ENCODE peak calls at places on chromosomes 3 and 15, in eight cellular contexts. One of them, this sample, is unnamed.

GRCh38 chr3:32643354-32643753 is 41.6 kb upstream of the CNOT10 start:
- DNase-seq in H1: no peak
- DNase-seq in HepG2: no peak
- DNase-seq in SK-N-SH: no peak
- DNase-seq in PC-3: no peak
- DNase-seq in H9: no peak
- DNase-seq in K562: no peak
- DNase-seq in PC-9: no peak
- DNase-seq in this sample: no peak

GRCh38 chr3:3618624-3619023 is 180.6 kb upstream of the LRRN1 start:
- DNase-seq in H1: no peak
- DNase-seq in HepG2: no peak
- DNase-seq in SK-N-SH: no peak
- DNase-seq in PC-3: no peak
- DNase-seq in H9: no peak
- DNase-seq in K562: no peak
- DNase-seq in PC-9: no peak
- DNase-seq in this sample: no peak

GRCh38 chr3:54086639-54087405 is 35.5 kb upstream of the CACNA2D3 start:
- DNase-seq in H1: no peak
- DNase-seq in HepG2: no peak
- DNase-seq in SK-N-SH: no peak
- DNase-seq in PC-3: no peak
- DNase-seq in H9: no peak
- DNase-seq in K562: no peak
- DNase-seq in PC-9: no peak
- DNase-seq in this sample: no peak

GRCh38 chr3:141926929-141927328 is 50.5 kb downstream of the ATP1B3 start:
- DNase-seq in H1: no peak
- DNase-seq in HepG2: no peak
- DNase-seq in SK-N-SH: no peak
- DNase-seq in PC-3: no peak
- DNase-seq in H9: no peak
- DNase-seq in K562: no peak
- DNase-seq in PC-9: no peak
- DNase-seq in this sample: no peak

GRCh38 chr3:75906555-75907112 is 121.3 kb upstream of the ZNF717 start:
- DNase-seq in H1: peak; percentile 46
- DNase-seq in HepG2: no peak
- DNase-seq in SK-N-SH: peak; percentile 66
- DNase-seq in PC-3: no peak
- DNase-seq in H9: peak; percentile 88
- DNase-seq in K562: no peak
- DNase-seq in PC-9: no peak
- DNase-seq in this sample: peak; percentile 68

GRCh38 chr3:161915283-161915682 is 418.7 kb downstream of the OTOL1 start:
- DNase-seq in H1: no peak
- DNase-seq in HepG2: no peak
- DNase-seq in SK-N-SH: no peak
- DNase-seq in PC-3: no peak
- DNase-seq in H9: no peak
- DNase-seq in K562: no peak
- DNase-seq in PC-9: no peak
- DNase-seq in this sample: no peak

GRCh38 chr3:88149146-88149515 is 628 bp upstream of the C3orf38 start:
- DNase-seq in H1: no peak
- DNase-seq in HepG2: no peak
- DNase-seq in SK-N-SH: peak; percentile 47
- DNase-seq in PC-3: no peak
- DNase-seq in H9: no peak
- DNase-seq in K562: peak; percentile 8
- DNase-seq in PC-9: no peak
- DNase-seq in this sample: peak; percentile 68

GRCh38 chr15:74775132-74775562 is 6.7 kb upstream of the CSK start:
- DNase-seq in H1: no peak
- DNase-seq in HepG2: no peak
- DNase-seq in SK-N-SH: no peak
- DNase-seq in PC-3: no peak
- DNase-seq in H9: no peak
- DNase-seq in K562: no peak
- DNase-seq in PC-9: no peak
- DNase-seq in this sample: no peak

GRCh38 chr3:127792664-127793292 is 29.5 kb downstream of the MGLL start:
- DNase-seq in H1: no peak
- DNase-seq in HepG2: no peak
- DNase-seq in SK-N-SH: no peak
- DNase-seq in PC-3: peak; percentile 71
- DNase-seq in H9: no peak
- DNase-seq in K562: no peak
- DNase-seq in PC-9: peak; percentile 78
- DNase-seq in this sample: peak; percentile 83

GRCh38 chr3:176840604-176841287 is 356.5 kb downstream of the TBL1XR1 start:
- DNase-seq in H1: no peak
- DNase-seq in HepG2: no peak
- DNase-seq in SK-N-SH: no peak
- DNase-seq in PC-3: no peak
- DNase-seq in H9: no peak
- DNase-seq in K562: no peak
- DNase-seq in PC-9: no peak
- DNase-seq in this sample: no peak

GRCh38 chr15:90087454-90088154 is 14.7 kb downstream of the IDH2 start:
- DNase-seq in H1: no peak
- DNase-seq in HepG2: peak; percentile 36
- DNase-seq in SK-N-SH: peak; percentile 77
- DNase-seq in PC-3: peak; percentile 48
- DNase-seq in H9: peak; percentile 62
- DNase-seq in K562: peak; percentile 81
- DNase-seq in PC-9: no peak
- DNase-seq in this sample: peak; percentile 51

GRCh38 chr3:66419053-66419440 is 81.8 kb downstream of the LRIG1 start:
- DNase-seq in H1: no peak
- DNase-seq in HepG2: no peak
- DNase-seq in SK-N-SH: no peak
- DNase-seq in PC-3: no peak
- DNase-seq in H9: no peak
- DNase-seq in K562: no peak
- DNase-seq in PC-9: no peak
- DNase-seq in this sample: no peak

GRCh38 chr3:56856686-56857577 is 55.2 kb upstream of the ARHGEF3 start:
- DNase-seq in H1: no peak
- DNase-seq in HepG2: no peak
- DNase-seq in SK-N-SH: no peak
- DNase-seq in PC-3: no peak
- DNase-seq in H9: no peak
- DNase-seq in K562: peak; percentile 40
- DNase-seq in PC-9: no peak
- DNase-seq in this sample: no peak

GRCh38 chr3:56851966-56852884 is 50.5 kb upstream of the ARHGEF3 start:
- DNase-seq in H1: no peak
- DNase-seq in HepG2: no peak
- DNase-seq in SK-N-SH: no peak
- DNase-seq in PC-3: peak; percentile 31
- DNase-seq in H9: no peak
- DNase-seq in K562: no peak
- DNase-seq in PC-9: peak; percentile 34
- DNase-seq in this sample: no peak

GRCh38 chr3:56858331-56858730 is 56.6 kb upstream of the ARHGEF3 start:
- DNase-seq in H1: no peak
- DNase-seq in HepG2: peak; percentile 25
- DNase-seq in SK-N-SH: no peak
- DNase-seq in PC-3: no peak
- DNase-seq in H9: no peak
- DNase-seq in K562: no peak
- DNase-seq in PC-9: no peak
- DNase-seq in this sample: no peak

GRCh38 chr3:56854856-56855620 is 53.3 kb upstream of the ARHGEF3 start:
- DNase-seq in H1: no peak
- DNase-seq in HepG2: no peak
- DNase-seq in SK-N-SH: no peak
- DNase-seq in PC-3: no peak
- DNase-seq in H9: no peak
- DNase-seq in K562: no peak
- DNase-seq in PC-9: peak; percentile 22
- DNase-seq in this sample: no peak

DNA sequence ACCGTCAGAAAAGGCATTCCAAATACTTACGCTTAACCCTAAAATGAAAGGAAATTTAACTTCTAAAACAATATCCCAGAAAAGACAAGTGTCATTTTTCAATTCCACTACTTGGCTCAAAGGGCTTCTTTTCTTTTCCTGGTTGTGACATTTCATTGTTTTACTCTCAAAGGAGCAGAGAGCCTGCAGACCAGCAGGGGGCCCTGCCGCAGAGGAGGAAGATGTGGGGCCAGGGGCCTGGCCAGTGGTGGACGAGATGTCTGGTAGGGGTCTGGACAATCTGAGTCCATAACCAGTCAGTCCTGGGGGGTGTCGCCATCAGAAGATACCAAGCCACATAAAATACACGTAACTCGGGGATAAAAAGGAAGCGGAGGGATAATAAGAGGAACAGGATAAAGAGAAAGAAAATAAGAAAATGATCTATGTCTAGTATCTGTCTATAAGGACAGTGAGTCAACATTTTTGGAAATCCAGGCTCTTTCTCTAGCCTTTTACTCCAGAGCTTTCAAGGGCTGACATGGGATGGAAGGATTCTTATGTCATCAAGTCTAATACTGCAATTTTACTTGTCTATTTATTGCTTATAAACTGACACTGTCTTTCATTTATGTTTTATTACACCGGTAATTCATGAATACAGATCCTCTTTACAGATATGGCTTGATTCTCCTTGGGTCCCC is 54.2 kb upstream of the ARHGEF3 start:
- DNase-seq in H1: peak; percentile 25
- DNase-seq in HepG2: peak; percentile 37
- DNase-seq in SK-N-SH: peak; percentile 46
- DNase-seq in PC-3: peak; percentile 46
- DNase-seq in H9: peak; percentile 68
- DNase-seq in K562: peak; percentile 6
- DNase-seq in PC-9: no peak
- DNase-seq in this sample: peak; percentile 41
- H3K4me2 ChIP-seq in H1: no peak overlapping the region
- H3K4me2 ChIP-seq in HepG2: no peak overlapping the region
- H3K4me2 ChIP-seq in SK-N-SH: no peak overlapping the region
- H3K4me2 ChIP-seq in PC-3: no peak overlapping the region
- H3K4me2 ChIP-seq in H9: no peak overlapping the region
- H3K4me2 ChIP-seq in K562: no peak overlapping the region
- H3K4me2 ChIP-seq in PC-9: no peak overlapping the region
- H3K4me2 ChIP-seq in this sample: no peak overlapping the region

GRCh38 chr3:27485853-27486252 is 1.7 kb upstream of the SLC4A7 start:
- DNase-seq in H1: no peak
- DNase-seq in HepG2: no peak
- DNase-seq in SK-N-SH: no peak
- DNase-seq in PC-3: peak; percentile 57
- DNase-seq in H9: no peak
- DNase-seq in K562: no peak
- DNase-seq in PC-9: no peak
- DNase-seq in this sample: no peak

GRCh38 chr3:27488821-27489220 is 4.6 kb upstream of the SLC4A7 start:
- DNase-seq in H1: no peak
- DNase-seq in HepG2: no peak
- DNase-seq in SK-N-SH: no peak
- DNase-seq in PC-3: no peak
- DNase-seq in H9: no peak
- DNase-seq in K562: no peak
- DNase-seq in PC-9: no peak
- DNase-seq in this sample: no peak

GRCh38 chr3:27487383-27487782 is 3.2 kb upstream of the SLC4A7 start:
- DNase-seq in H1: no peak
- DNase-seq in HepG2: no peak
- DNase-seq in SK-N-SH: no peak
- DNase-seq in PC-3: no peak
- DNase-seq in H9: no peak
- DNase-seq in K562: no peak
- DNase-seq in PC-9: no peak
- DNase-seq in this sample: no peak

GRCh38 chr3:27484002-27484844 is at the start of gene SLC4A7:
- DNase-seq in H1: peak; percentile 91
- DNase-seq in HepG2: peak; percentile 86
- DNase-seq in SK-N-SH: peak; percentile 99
- DNase-seq in PC-3: peak; percentile 97
- DNase-seq in H9: peak; percentile 98
- DNase-seq in K562: peak; percentile 83
- DNase-seq in PC-9: peak; percentile 98
- DNase-seq in this sample: peak; percentile 98

GRCh38 chr3:27486328-27486727 is 2.1 kb upstream of the SLC4A7 start:
- DNase-seq in H1: no peak
- DNase-seq in HepG2: no peak
- DNase-seq in SK-N-SH: no peak
- DNase-seq in PC-3: no peak
- DNase-seq in H9: no peak
- DNase-seq in K562: no peak
- DNase-seq in PC-9: no peak
- DNase-seq in this sample: no peak
- H3K4me2 ChIP-seq in H1: no peak overlapping the region
- H3K4me2 ChIP-seq in HepG2: no peak overlapping the region
- H3K4me2 ChIP-seq in SK-N-SH: no peak overlapping the region
- H3K4me2 ChIP-seq in PC-3: no peak overlapping the region
- H3K4me2 ChIP-seq in H9: no peak overlapping the region
- H3K4me2 ChIP-seq in K562: no peak overlapping the region
- H3K4me2 ChIP-seq in PC-9: peak overlapping the region; percentile 70
- H3K4me2 ChIP-seq in this sample: no peak overlapping the region

GRCh38 chr3:25787689-25788088 is 2.2 kb upstream of the OXSM start:
- DNase-seq in H1: no peak
- DNase-seq in HepG2: no peak
- DNase-seq in SK-N-SH: no peak
- DNase-seq in PC-3: no peak
- DNase-seq in H9: no peak
- DNase-seq in K562: no peak
- DNase-seq in PC-9: no peak
- DNase-seq in this sample: no peak
- H3K4me2 ChIP-seq in H1: no peak overlapping the region
- H3K4me2 ChIP-seq in HepG2: peak overlapping the region; percentile 71
- H3K4me2 ChIP-seq in SK-N-SH: no peak overlapping the region
- H3K4me2 ChIP-seq in PC-3: no peak overlapping the region
- H3K4me2 ChIP-seq in H9: no peak overlapping the region
- H3K4me2 ChIP-seq in K562: peak overlapping the region; percentile 95
- H3K4me2 ChIP-seq in PC-9: peak overlapping the region; percentile 88
- H3K4me2 ChIP-seq in this sample: no peak overlapping the region

GRCh38 chr15:62619526-62619925 is 423.0 kb upstream of the TPM1 start:
- DNase-seq in H1: no peak
- DNase-seq in HepG2: no peak
- DNase-seq in SK-N-SH: no peak
- DNase-seq in PC-3: no peak
- DNase-seq in H9: no peak
- DNase-seq in K562: no peak
- DNase-seq in PC-9: no peak
- DNase-seq in this sample: peak; percentile 52

GRCh38 chr15:62618432-62618831 is 424.1 kb upstream of the TPM1 start:
- DNase-seq in H1: no peak
- DNase-seq in HepG2: no peak
- DNase-seq in SK-N-SH: no peak
- DNase-seq in PC-3: peak; percentile 81
- DNase-seq in H9: no peak
- DNase-seq in K562: no peak
- DNase-seq in PC-9: no peak
- DNase-seq in this sample: peak; percentile 94

GRCh38 chr15:62616746-62617145 is 425.8 kb upstream of the TPM1 start:
- DNase-seq in H1: no peak
- DNase-seq in HepG2: no peak
- DNase-seq in SK-N-SH: no peak
- DNase-seq in PC-3: no peak
- DNase-seq in H9: no peak
- DNase-seq in K562: no peak
- DNase-seq in PC-9: no peak
- DNase-seq in this sample: no peak

GRCh38 chr15:62617741-62618140 is 424.8 kb upstream of the TPM1 start:
- DNase-seq in H1: no peak
- DNase-seq in HepG2: no peak
- DNase-seq in SK-N-SH: no peak
- DNase-seq in PC-3: no peak
- DNase-seq in H9: no peak
- DNase-seq in K562: no peak
- DNase-seq in PC-9: no peak
- DNase-seq in this sample: peak; percentile 56

GRCh38 chr15:62619105-62619504 is 423.4 kb upstream of the TPM1 start:
- DNase-seq in H1: no peak
- DNase-seq in HepG2: no peak
- DNase-seq in SK-N-SH: no peak
- DNase-seq in PC-3: no peak
- DNase-seq in H9: no peak
- DNase-seq in K562: no peak
- DNase-seq in PC-9: no peak
- DNase-seq in this sample: peak; percentile 52
- H3K4me2 ChIP-seq in H1: no peak overlapping the region
- H3K4me2 ChIP-seq in HepG2: no peak overlapping the region
- H3K4me2 ChIP-seq in SK-N-SH: peak overlapping the region; percentile 54
- H3K4me2 ChIP-seq in PC-3: no peak overlapping the region
- H3K4me2 ChIP-seq in H9: no peak overlapping the region
- H3K4me2 ChIP-seq in K562: no peak overlapping the region
- H3K4me2 ChIP-seq in PC-9: no peak overlapping the region
- H3K4me2 ChIP-seq in this sample: peak overlapping the region; percentile 57

This sample was measured in GM23248.